ENCODE peak calls at places on chromosomes 6 and 20, in five cellular contexts. Z is stimulated activated CD4-positive, alpha-beta T cell treated with anti-CD3 and anti-CD28 coated beads, Interleukin-1b, Interleukin-23, amount 100 ng/mL, for 1 hour; T is effector memory CD4-positive, alpha-beta T cell; H is choroid plexus epithelial cell; L is posterior cingulate gyrus. E is an unnamed sample.

GRCh38 chr6:46022110-46022948 is 6.7 kb upstream of the CLIC5 start:
- DNase-seq in Z (no peak), T (no peak), H (no peak), L (no peak), E (no peak)

GRCh38 chr6:38856490-38856889 is 141.4 kb downstream of the DNAH8 start:
- DNase-seq in Z (no peak), T (no peak), H (no peak), L (no peak), E (no peak)

GRCh38 chr20:54623923-54624569 is 148.7 kb downstream of the DOK5 start:
- DNase-seq in Z (no peak), T (no peak), H (no peak), L (no peak), E (no peak)

GRCh38 chr6:34696189-34696738 is 303 bp downstream of the ILRUN start:
- DNase-seq in Z (no peak), T (no peak), H (peak), L (no peak), E (no peak)

GRCh38 chr20:45138451-45139300 is 14.4 kb upstream of the WFDC12 start:
- DNase-seq in Z (no peak), T (peak), H (peak), L (peak), E (no peak)

GRCh38 chr6:125294925-125295324 is 6.8 kb downstream of the HDDC2 start:
- DNase-seq in Z (no peak), T (no peak), H (no peak), L (no peak), E (no peak)

GRCh38 chr6:14694308-14694707 is 551.6 kb upstream of the JARID2 start:
- DNase-seq in Z (no peak), T (no peak), H (no peak), L (no peak), E (no peak)

GRCh38 chr20:54276577-54277169 is 68.8 kb downstream of the PFDN4 start:
- DNase-seq in Z (no peak), T (no peak), H (no peak), L (no peak), E (no peak)

GRCh38 chr20:1895674-1896496 is 678 bp downstream of the SIRPA start:
- DNase-seq in Z (no peak), T (no peak), H (no peak), L (no peak), E (no peak)

GRCh38 chr20:39752235-39752876 is 790.2 kb downstream of the DHX35 start:
- DNase-seq in Z (no peak), T (no peak), H (no peak), L (no peak), E (no peak)

GRCh38 chr6:40124924-40125323 is 190.7 kb upstream of the MOCS1 start:
- DNase-seq in Z (no peak), T (no peak), H (no peak), L (no peak), E (no peak)

GRCh38 chr6:58419321-58419720 is 1101.9 kb downstream of the PRIM2 start:
- DNase-seq in Z (no peak), T (no peak), H (no peak), L (no peak), E (no peak)

GRCh38 chr6:138953451-138953850 is 34.6 kb downstream of the REPS1 start:
- DNase-seq in Z (no peak), T (no peak), H (peak), L (no peak), E (no peak)

GRCh38 chr20:17771206-17772004 is 71.6 kb downstream of the BANF2 start:
- DNase-seq in Z (no peak), T (no peak), H (peak), L (peak), E (peak)

GRCh38 chr20:25376236-25376635 is 14.4 kb downstream of the ABHD12 start:
- DNase-seq in Z (no peak), T (no peak), H (no peak), L (no peak), E (no peak)

GRCh38 chr20:4563534-4563933 is 158.2 kb upstream of the PRND start:
- DNase-seq in Z (no peak), T (no peak), H (peak), L (no peak), E (no peak)

GRCh38 chr20:57200882-57201723 is 65.3 kb downstream of the BMP7 start:
- DNase-seq in Z (no peak), T (no peak), H (no peak), L (peak), E (no peak)

GRCh38 chr20:23658336-23658735 is 20.6 kb upstream of the CST3 start:
- DNase-seq in Z (no peak), T (no peak), H (no peak), L (no peak), E (no peak)

GRCh38 chr6:20684474-20684873 is 150.2 kb downstream of the CDKAL1 start:
- DNase-seq in Z (no peak), T (no peak), H (no peak), L (no peak), E (no peak)

GRCh38 chr6:71080793-71081192 is 123.9 kb upstream of the B3GAT2 start:
- DNase-seq in Z (no peak), T (no peak), H (peak), L (no peak), E (no peak)

GRCh38 chr6:96898241-96898851 is 655 bp upstream of the NDUFAF4 start:
- DNase-seq in Z (no peak), T (no peak), H (peak), L (no peak), E (peak)

GRCh38 chr20:50003253-50003656 is 20.5 kb downstream of the SNAI1 start:
- DNase-seq in Z (no peak), T (no peak), H (peak), L (no peak), E (no peak)

GRCh38 chr20:50012282-50013263 is 29.8 kb downstream of the SNAI1 start:
- DNase-seq in Z (no peak), T (no peak), H (no peak), L (no peak), E (no peak)

GRCh38 chr6:71194730-71195129 is 93.9 kb upstream of the OGFRL1 start:
- DNase-seq in Z (no peak), T (no peak), H (peak), L (no peak), E (no peak)

GRCh38 chr6:151067684-151068596 is 171.8 kb upstream of the AKAP12 start:
- DNase-seq in Z (no peak), T (no peak), H (peak), L (no peak), E (no peak)

GRCh38 chr6:31794294-31794865 is 1.2 kb downstream of the VARS1 start:
- DNase-seq in Z (no peak), T (no peak), H (peak), L (peak), E (no peak)

GRCh38 chr20:42204261-42204660 is 586.1 kb upstream of the CHD6 start:
- DNase-seq in Z (no peak), T (no peak), H (no peak), L (no peak), E (peak)

GRCh38 chr6:11288065-11288464 is 55.6 kb upstream of the NEDD9 start:
- DNase-seq in Z (no peak), T (no peak), H (peak), L (no peak), E (no peak)

GRCh38 chr6:36839819-36840379 is 655 bp upstream of the CPNE5 start:
- DNase-seq in Z (no peak), T (no peak), H (no peak), L (peak), E (no peak)

GRCh38 chr6:168226832-168227434 is 92.6 kb downstream of the DACT2 start:
- DNase-seq in Z (no peak), T (no peak), H (no peak), L (no peak), E (no peak)

GRCh38 chr6:71405416-71405815 is 116.8 kb downstream of the OGFRL1 start:
- DNase-seq in Z (no peak), T (no peak), H (no peak), L (no peak), E (no peak)

GRCh38 chr6:5507056-5507722 is 245.9 kb downstream of the FARS2 start:
- DNase-seq in Z (no peak), T (no peak), H (no peak), L (no peak), E (no peak)

E was measured in NCI-H510A treated with DMSO at 0.1 percent for 48 hours.